ENCODE peak calls at places on chromosome 21, in ten cellular contexts. One of them, this sample, is unnamed.

GRCh38 chr21:42125571-42126544 is 54.7 kb downstream of the UMODL1 start:
- DNase-seq in activated CD8-positive, alpha-beta memory T cell treated with anti-CD3 and anti-CD28 coated beads for 4 hours: no peak
- DNase-seq in thoracic aorta: no peak
- DNase-seq in A172: peak
- DNase-seq in GDM1: peak
- DNase-seq in T-helper 9 cell: no peak
- DNase-seq in CMK: no peak
- DNase-seq in NCI-H460: no peak
- DNase-seq in heart left ventricle: no peak
- DNase-seq in GM06990: no peak
- DNase-seq in this sample: no peak

GRCh38 chr21:44699502-44700001 is 2.6 kb downstream of the KRTAP10-12 start:
- DNase-seq in activated CD8-positive, alpha-beta memory T cell treated with anti-CD3 and anti-CD28 coated beads for 4 hours: no peak
- DNase-seq in thoracic aorta: no peak
- DNase-seq in A172: no peak
- DNase-seq in GDM1: no peak
- DNase-seq in T-helper 9 cell: no peak
- DNase-seq in CMK: no peak
- DNase-seq in NCI-H460: no peak
- DNase-seq in heart left ventricle: no peak
- DNase-seq in GM06990: no peak
- DNase-seq in this sample: no peak

GRCh38 chr21:29145354-29145782 is 14.9 kb downstream of the MAP3K7CL start:
- DNase-seq in activated CD8-positive, alpha-beta memory T cell treated with anti-CD3 and anti-CD28 coated beads for 4 hours: no peak
- DNase-seq in thoracic aorta: peak
- DNase-seq in A172: peak
- DNase-seq in GDM1: no peak
- DNase-seq in T-helper 9 cell: no peak
- DNase-seq in CMK: no peak
- DNase-seq in NCI-H460: peak
- DNase-seq in heart left ventricle: no peak
- DNase-seq in GM06990: no peak
- DNase-seq in this sample: peak

GRCh38 chr21:45379171-45379900 is 25.6 kb upstream of the COL18A1 start:
- DNase-seq in activated CD8-positive, alpha-beta memory T cell treated with anti-CD3 and anti-CD28 coated beads for 4 hours: no peak
- DNase-seq in thoracic aorta: no peak
- DNase-seq in A172: peak
- DNase-seq in GDM1: no peak
- DNase-seq in T-helper 9 cell: no peak
- DNase-seq in CMK: no peak
- DNase-seq in NCI-H460: no peak
- DNase-seq in heart left ventricle: peak
- DNase-seq in GM06990: no peak
- DNase-seq in this sample: no peak

GRCh38 chr21:42522771-42523170 is 9.1 kb downstream of the SLC37A1 start:
- DNase-seq in activated CD8-positive, alpha-beta memory T cell treated with anti-CD3 and anti-CD28 coated beads for 4 hours: no peak
- DNase-seq in thoracic aorta: no peak
- DNase-seq in A172: no peak
- DNase-seq in GDM1: no peak
- DNase-seq in T-helper 9 cell: no peak
- DNase-seq in CMK: no peak
- DNase-seq in NCI-H460: no peak
- DNase-seq in heart left ventricle: no peak
- DNase-seq in GM06990: no peak
- DNase-seq in this sample: no peak

GRCh38 chr21:26717146-26717739 is 128.0 kb downstream of the ADAMTS1 start:
- DNase-seq in activated CD8-positive, alpha-beta memory T cell treated with anti-CD3 and anti-CD28 coated beads for 4 hours: no peak
- DNase-seq in thoracic aorta: no peak
- DNase-seq in A172: peak
- DNase-seq in GDM1: no peak
- DNase-seq in T-helper 9 cell: no peak
- DNase-seq in CMK: no peak
- DNase-seq in NCI-H460: peak
- DNase-seq in heart left ventricle: no peak
- DNase-seq in GM06990: no peak
- DNase-seq in this sample: peak

GRCh38 chr21:29433366-29434059 is 134.8 kb downstream of the BACH1 start:
- DNase-seq in activated CD8-positive, alpha-beta memory T cell treated with anti-CD3 and anti-CD28 coated beads for 4 hours: no peak
- DNase-seq in thoracic aorta: no peak
- DNase-seq in A172: no peak
- DNase-seq in GDM1: no peak
- DNase-seq in T-helper 9 cell: no peak
- DNase-seq in CMK: no peak
- DNase-seq in NCI-H460: no peak
- DNase-seq in heart left ventricle: no peak
- DNase-seq in GM06990: no peak
- DNase-seq in this sample: no peak

GRCh38 chr21:32143222-32143939 is 135.5 kb downstream of the MIS18A start:
- DNase-seq in activated CD8-positive, alpha-beta memory T cell treated with anti-CD3 and anti-CD28 coated beads for 4 hours: no peak
- DNase-seq in thoracic aorta: no peak
- DNase-seq in A172: no peak
- DNase-seq in GDM1: no peak
- DNase-seq in T-helper 9 cell: no peak
- DNase-seq in CMK: no peak
- DNase-seq in NCI-H460: no peak
- DNase-seq in heart left ventricle: peak
- DNase-seq in GM06990: no peak
- DNase-seq in this sample: no peak

GRCh38 chr21:39518845-39519205 is 67.1 kb downstream of the SH3BGR start:
- DNase-seq in activated CD8-positive, alpha-beta memory T cell treated with anti-CD3 and anti-CD28 coated beads for 4 hours: no peak
- DNase-seq in thoracic aorta: no peak
- DNase-seq in A172: no peak
- DNase-seq in GDM1: no peak
- DNase-seq in T-helper 9 cell: no peak
- DNase-seq in CMK: no peak
- DNase-seq in NCI-H460: no peak
- DNase-seq in heart left ventricle: no peak
- DNase-seq in GM06990: no peak
- DNase-seq in this sample: no peak

GRCh38 chr21:37829447-37829846 is 86.8 kb downstream of the KCNJ6 start:
- DNase-seq in activated CD8-positive, alpha-beta memory T cell treated with anti-CD3 and anti-CD28 coated beads for 4 hours: no peak
- DNase-seq in thoracic aorta: no peak
- DNase-seq in A172: peak
- DNase-seq in GDM1: no peak
- DNase-seq in T-helper 9 cell: no peak
- DNase-seq in CMK: no peak
- DNase-seq in NCI-H460: no peak
- DNase-seq in heart left ventricle: no peak
- DNase-seq in GM06990: no peak
- DNase-seq in this sample: peak

GRCh38 chr21:26761174-26761915 is 83.9 kb downstream of the ADAMTS1 start:
- DNase-seq in activated CD8-positive, alpha-beta memory T cell treated with anti-CD3 and anti-CD28 coated beads for 4 hours: no peak
- DNase-seq in thoracic aorta: no peak
- DNase-seq in A172: peak
- DNase-seq in GDM1: no peak
- DNase-seq in T-helper 9 cell: no peak
- DNase-seq in CMK: no peak
- DNase-seq in NCI-H460: no peak
- DNase-seq in heart left ventricle: no peak
- DNase-seq in GM06990: no peak
- DNase-seq in this sample: no peak

GRCh38 chr21:39556176-39556575 is 56.6 kb upstream of the B3GALT5 start:
- DNase-seq in activated CD8-positive, alpha-beta memory T cell treated with anti-CD3 and anti-CD28 coated beads for 4 hours: no peak
- DNase-seq in thoracic aorta: no peak
- DNase-seq in A172: no peak
- DNase-seq in GDM1: no peak
- DNase-seq in T-helper 9 cell: no peak
- DNase-seq in CMK: no peak
- DNase-seq in NCI-H460: no peak
- DNase-seq in heart left ventricle: no peak
- DNase-seq in GM06990: no peak
- DNase-seq in this sample: no peak

GRCh38 chr21:44773291-44773932 is 28.2 kb downstream of the UBE2G2 start:
- DNase-seq in activated CD8-positive, alpha-beta memory T cell treated with anti-CD3 and anti-CD28 coated beads for 4 hours: no peak
- DNase-seq in thoracic aorta: no peak
- DNase-seq in A172: no peak
- DNase-seq in GDM1: no peak
- DNase-seq in T-helper 9 cell: no peak
- DNase-seq in CMK: no peak
- DNase-seq in NCI-H460: no peak
- DNase-seq in heart left ventricle: no peak
- DNase-seq in GM06990: no peak
- DNase-seq in this sample: peak

GRCh38 chr21:44722701-44723100 is 11.3 kb upstream of the TSPEAR start:
- DNase-seq in activated CD8-positive, alpha-beta memory T cell treated with anti-CD3 and anti-CD28 coated beads for 4 hours: no peak
- DNase-seq in thoracic aorta: no peak
- DNase-seq in A172: no peak
- DNase-seq in GDM1: no peak
- DNase-seq in T-helper 9 cell: no peak
- DNase-seq in CMK: no peak
- DNase-seq in NCI-H460: no peak
- DNase-seq in heart left ventricle: no peak
- DNase-seq in GM06990: no peak
- DNase-seq in this sample: no peak

GRCh38 chr21:44858791-44859190 is 14.7 kb downstream of the PTTG1IP start:
- DNase-seq in activated CD8-positive, alpha-beta memory T cell treated with anti-CD3 and anti-CD28 coated beads for 4 hours: no peak
- DNase-seq in thoracic aorta: no peak
- DNase-seq in A172: no peak
- DNase-seq in GDM1: no peak
- DNase-seq in T-helper 9 cell: no peak
- DNase-seq in CMK: no peak
- DNase-seq in NCI-H460: no peak
- DNase-seq in heart left ventricle: no peak
- DNase-seq in GM06990: no peak
- DNase-seq in this sample: no peak

GRCh38 chr21:34545079-34545884 is 33.3 kb upstream of the KCNE1 start:
- DNase-seq in activated CD8-positive, alpha-beta memory T cell treated with anti-CD3 and anti-CD28 coated beads for 4 hours: no peak
- DNase-seq in thoracic aorta: no peak
- DNase-seq in A172: peak
- DNase-seq in GDM1: peak
- DNase-seq in T-helper 9 cell: no peak
- DNase-seq in CMK: peak
- DNase-seq in NCI-H460: peak
- DNase-seq in heart left ventricle: no peak
- DNase-seq in GM06990: peak
- DNase-seq in this sample: peak

GRCh38 chr21:38297193-38297592 is 40.4 kb downstream of the KCNJ15 start:
- DNase-seq in activated CD8-positive, alpha-beta memory T cell treated with anti-CD3 and anti-CD28 coated beads for 4 hours: no peak
- DNase-seq in thoracic aorta: no peak
- DNase-seq in A172: peak
- DNase-seq in GDM1: no peak
- DNase-seq in T-helper 9 cell: no peak
- DNase-seq in CMK: no peak
- DNase-seq in NCI-H460: no peak
- DNase-seq in heart left ventricle: no peak
- DNase-seq in GM06990: no peak
- DNase-seq in this sample: no peak

GRCh38 chr21:32331444-32332305 is 33.0 kb downstream of the MRAP start:
- DNase-seq in activated CD8-positive, alpha-beta memory T cell treated with anti-CD3 and anti-CD28 coated beads for 4 hours: no peak
- DNase-seq in thoracic aorta: no peak
- DNase-seq in A172: no peak
- DNase-seq in GDM1: no peak
- DNase-seq in T-helper 9 cell: no peak
- DNase-seq in CMK: no peak
- DNase-seq in NCI-H460: no peak
- DNase-seq in heart left ventricle: no peak
- DNase-seq in GM06990: no peak
- DNase-seq in this sample: no peak

GRCh38 chr21:42025392-42026071 is 15.4 kb upstream of the ZBTB21 start:
- DNase-seq in activated CD8-positive, alpha-beta memory T cell treated with anti-CD3 and anti-CD28 coated beads for 4 hours: no peak
- DNase-seq in thoracic aorta: no peak
- DNase-seq in A172: peak
- DNase-seq in GDM1: no peak
- DNase-seq in T-helper 9 cell: no peak
- DNase-seq in CMK: no peak
- DNase-seq in NCI-H460: no peak
- DNase-seq in heart left ventricle: no peak
- DNase-seq in GM06990: no peak
- DNase-seq in this sample: peak

GRCh38 chr21:40243676-40244075 is 376.4 kb downstream of the PCP4 start:
- DNase-seq in activated CD8-positive, alpha-beta memory T cell treated with anti-CD3 and anti-CD28 coated beads for 4 hours: no peak
- DNase-seq in thoracic aorta: no peak
- DNase-seq in A172: no peak
- DNase-seq in GDM1: no peak
- DNase-seq in T-helper 9 cell: no peak
- DNase-seq in CMK: no peak
- DNase-seq in NCI-H460: no peak
- DNase-seq in heart left ventricle: no peak
- DNase-seq in GM06990: no peak
- DNase-seq in this sample: no peak

GRCh38 chr21:41360072-41360821 is 1.6 kb upstream of the MX2 start:
- DNase-seq in activated CD8-positive, alpha-beta memory T cell treated with anti-CD3 and anti-CD28 coated beads for 4 hours: no peak
- DNase-seq in thoracic aorta: no peak
- DNase-seq in A172: no peak
- DNase-seq in GDM1: no peak
- DNase-seq in T-helper 9 cell: no peak
- DNase-seq in CMK: no peak
- DNase-seq in NCI-H460: no peak
- DNase-seq in heart left ventricle: no peak
- DNase-seq in GM06990: no peak
- DNase-seq in this sample: no peak